ENCODE peak calls at places on chromosomes 7 and 10, in ten cellular contexts. I, V, X, R, O, H, E, Q, N and T are unnamed samples.

GRCh38 chr10:102815790-102816549 is 21.2 kb downstream of the CYP17A1 start:
- DNase-seq in I (no peak), V (peak), X (peak), R (no peak), O (no peak), H (no peak), E (no peak), Q (no peak), N (peak), T (peak)

GRCh38 chr7:333399-333776 is 43.4 kb downstream of the FOXL3 start:
- DNase-seq in I (peak), V (no peak), X (peak), R (no peak), O (no peak), H (no peak), E (no peak), Q (no peak), N (no peak), T (no peak)

GRCh38 chr7:4136036-4136435 is 546.1 kb upstream of the FOXK1 start:
- DNase-seq in I (no peak), V (no peak), X (peak), R (no peak), O (no peak), H (no peak), E (no peak), Q (no peak), N (no peak), T (no peak)

GRCh38 chr7:137572071-137572784 is 228.7 kb upstream of the PTN start:
- DNase-seq in I (no peak), V (no peak), X (no peak), R (no peak), O (no peak), H (no peak), E (no peak), Q (no peak), N (no peak), T (no peak)

GRCh38 chr10:6234371-6234770 is 31.6 kb downstream of the PFKFB3 start:
- DNase-seq in I (no peak), V (no peak), X (no peak), R (no peak), O (no peak), H (no peak), E (no peak), Q (no peak), N (no peak), T (no peak)

GRCh38 chr10:101489355-101489754 is 98.7 kb downstream of the POLL start:
- DNase-seq in I (no peak), V (no peak), X (no peak), R (no peak), O (no peak), H (no peak), E (no peak), Q (no peak), N (no peak), T (no peak)

GRCh38 chr7:142323706-142324105 is 65.8 kb upstream of the PRSS58 start:
- DNase-seq in I (no peak), V (no peak), X (no peak), R (peak), O (peak), H (no peak), E (no peak), Q (peak), N (no peak), T (no peak)

GRCh38 chr7:34339061-34339526 is 318.9 kb upstream of the NPSR1 start:
- DNase-seq in I (no peak), V (no peak), X (no peak), R (no peak), O (no peak), H (no peak), E (no peak), Q (no peak), N (no peak), T (no peak)

GRCh38 chr7:952548-953441 is 1.7 kb downstream of the ADAP1 start:
- DNase-seq in I (no peak), V (no peak), X (peak), R (peak), O (peak), H (no peak), E (peak), Q (no peak), N (no peak), T (no peak)

GRCh38 chr7:66036382-66036781 is 39.2 kb upstream of the ASL start:
- DNase-seq in I (no peak), V (no peak), X (no peak), R (no peak), O (no peak), H (no peak), E (no peak), Q (no peak), N (no peak), T (no peak)

GRCh38 chr7:22124906-22125305 is 179.2 kb upstream of the CDCA7L start:
- DNase-seq in I (no peak), V (no peak), X (no peak), R (no peak), O (no peak), H (no peak), E (no peak), Q (no peak), N (no peak), T (no peak)

GRCh38 chr10:52300599-52301277 is 13.3 kb upstream of the DKK1 start:
- DNase-seq in I (no peak), V (no peak), X (no peak), R (no peak), O (no peak), H (no peak), E (no peak), Q (no peak), N (no peak), T (no peak)

GRCh38 chr7:27122075-27122910 is 8.3 kb downstream of the HOXA4 start:
- DNase-seq in I (peak), V (no peak), X (no peak), R (peak), O (no peak), H (no peak), E (peak), Q (peak), N (no peak), T (no peak)

GRCh38 chr7:96023376-96023775 is 251.0 kb downstream of the DYNC1I1 start:
- DNase-seq in I (no peak), V (no peak), X (no peak), R (no peak), O (no peak), H (no peak), E (no peak), Q (no peak), N (no peak), T (no peak)

GRCh38 chr7:80185571-80185970 is 50.9 kb downstream of the GNAI1 start:
- DNase-seq in I (no peak), V (no peak), X (no peak), R (no peak), O (no peak), H (no peak), E (no peak), Q (no peak), N (no peak), T (no peak)

DNA sequence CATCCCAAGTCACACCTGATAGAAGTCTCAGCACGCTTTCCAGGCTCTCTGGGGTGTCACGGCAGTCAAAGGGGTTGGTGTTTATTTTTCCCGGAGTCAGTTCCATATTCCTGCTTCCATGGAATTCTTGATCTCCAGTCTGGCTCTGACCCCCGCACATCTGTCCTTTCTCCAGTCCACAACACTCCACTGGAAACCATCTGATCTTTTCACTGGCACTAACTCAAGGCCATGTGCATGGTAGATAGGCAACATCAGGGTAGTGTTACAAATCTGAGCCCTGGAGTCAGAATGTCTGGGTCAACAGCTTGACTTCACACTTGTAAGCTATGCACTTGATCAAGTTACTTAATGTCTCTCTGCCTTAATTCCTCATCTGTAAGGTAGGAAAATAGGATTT is 176.2 kb downstream of the WDR11 start:
- DNase-seq in I (no peak), V (no peak), X (no peak), R (no peak), O (no peak), H (no peak), E (no peak), Q (no peak), N (no peak), T (no peak)
- TF ChIP-seq CTCF in I (no peak), V (no peak), X (no peak), R (no peak), O (no peak), H (no peak), E (no peak), Q (no peak), N (no peak), T (no peak)

GRCh38 chr7:5424689-5425506 is 1.3 kb upstream of the TNRC18 start:
- DNase-seq in I (peak), V (peak), X (peak), R (peak), O (no peak), H (no peak), E (peak), Q (peak), N (peak), T (no peak)
- TF ChIP-seq CTCF in I (no peak), V (no peak), X (no peak), R (no peak), O (peak), H (no peak), E (no peak), Q (peak), N (no peak), T (no peak)

DNA sequence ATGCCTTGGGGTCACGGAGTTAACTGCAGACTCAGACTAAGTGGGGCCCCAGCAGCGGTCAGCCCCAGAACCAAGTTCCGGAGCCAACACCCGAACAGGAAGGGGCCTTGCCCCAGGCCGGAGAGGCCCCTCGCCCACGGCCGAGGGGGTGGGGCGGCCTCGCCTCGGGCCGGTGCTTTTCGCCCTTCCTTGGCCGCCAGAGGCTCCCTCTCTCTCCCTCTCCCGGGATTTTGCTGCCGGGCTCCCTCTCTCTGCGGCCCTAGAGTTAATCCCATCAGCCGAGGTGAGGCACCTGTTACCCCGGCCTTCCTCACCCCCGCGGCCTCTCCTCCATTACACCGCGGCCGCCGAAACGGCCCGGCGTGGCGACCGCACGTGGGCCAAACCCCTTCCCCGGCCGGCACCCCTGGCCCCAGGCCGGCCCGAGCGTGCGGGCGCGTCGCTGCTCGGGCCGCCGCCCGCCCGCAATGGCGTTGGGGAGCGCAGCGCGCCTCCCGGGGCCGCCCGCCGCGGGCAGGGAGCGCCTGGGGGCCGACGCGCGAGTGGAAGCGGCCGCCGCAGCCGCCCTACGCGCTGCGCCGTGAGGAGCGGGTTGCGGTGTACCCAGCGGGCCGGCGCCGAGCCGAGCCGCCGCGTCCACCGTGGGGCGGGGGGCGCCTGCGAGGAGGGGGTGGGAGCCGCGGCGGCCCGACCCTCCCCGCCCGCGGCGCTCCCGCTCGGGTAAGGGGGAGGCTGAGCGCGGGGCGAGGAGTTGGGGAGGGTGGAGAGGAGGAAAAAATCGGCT is at the start of gene PPP1R9A:
- DNase-seq in I (peak), V (no peak), X (peak), R (peak), O (peak), H (no peak), E (no peak), Q (peak), N (peak), T (no peak)
- TF ChIP-seq CTCF in I (no peak), V (no peak), X (no peak), R (no peak), O (peak), H (no peak), E (no peak), Q (peak), N (no peak), T (peak)

GRCh38 chr7:101126651-101127459 is at the start of gene SERPINE1:
- DNase-seq in I (peak), V (peak), X (peak), R (peak), O (peak), H (peak), E (peak), Q (peak), N (peak), T (peak)
- TF ChIP-seq CTCF in I (peak), V (no peak), X (peak), R (no peak), O (no peak), H (peak), E (peak), Q (peak), N (peak), T (peak)

GRCh38 chr7:8724080-8724718 is 290.8 kb downstream of the NXPH1 start:
- DNase-seq in I (peak), V (peak), X (no peak), R (no peak), O (no peak), H (no peak), E (no peak), Q (peak), N (no peak), T (no peak)
- TF ChIP-seq CTCF in I (peak), V (no peak), X (peak), R (no peak), O (peak), H (peak), E (no peak), Q (peak), N (no peak), T (no peak)

DNA sequence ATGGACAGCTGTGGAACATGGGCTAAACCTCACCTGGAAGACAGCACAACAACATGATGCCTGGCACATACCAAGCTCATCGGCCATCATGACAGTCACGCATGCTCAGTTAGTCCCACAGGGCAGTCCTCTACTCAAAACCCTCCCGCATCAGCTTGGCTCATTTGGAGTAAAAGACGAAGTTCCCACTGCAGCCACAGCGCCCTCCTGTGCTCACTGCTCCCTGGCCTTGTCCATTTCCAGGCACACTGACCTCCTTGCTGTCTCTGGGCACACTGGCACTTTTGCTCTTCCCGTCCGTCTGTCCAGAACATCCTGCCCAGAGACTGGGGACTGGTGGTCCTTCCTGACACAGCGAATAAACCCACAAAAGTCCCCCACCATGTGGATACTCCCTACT is 66.2 kb downstream of the LARP4B start:
- DNase-seq in I (no peak), V (no peak), X (no peak), R (no peak), O (no peak), H (no peak), E (no peak), Q (no peak), N (no peak), T (no peak)
- TF ChIP-seq CTCF in I (no peak), V (no peak), X (no peak), R (no peak), O (no peak), H (no peak), E (no peak), Q (no peak), N (no peak), T (no peak)